ENCODE peak calls at places on chromosomes 16 and 17, in five cellular contexts. One of them, this sample, is unnamed.
A peak's percentile ranks its signal among the peaks of the same experiment; 100 is the strongest.

GRCh38 chr16:84911490-84912216 is 91.9 kb downstream of the CRISPLD2 start:
- DNase-seq in body of pancreas: no peak
- DNase-seq in endothelial cell of umbilical vein: no peak
- DNase-seq in tibial nerve: no peak
- DNase-seq in A549: no peak
- DNase-seq in this sample: no peak

GRCh38 chr16:86424413-86424812 is 85.9 kb upstream of the FOXF1 start:
- DNase-seq in body of pancreas: no peak
- DNase-seq in endothelial cell of umbilical vein: no peak
- DNase-seq in tibial nerve: no peak
- DNase-seq in A549: no peak
- DNase-seq in this sample: no peak

GRCh38 chr17:79023886-79024771 is at the start of gene C1QTNF1:
- DNase-seq in body of pancreas: peak; percentile 35
- DNase-seq in endothelial cell of umbilical vein: no peak
- DNase-seq in tibial nerve: peak; percentile 18
- DNase-seq in A549: peak; percentile 96
- DNase-seq in this sample: no peak

GRCh38 chr16:66693088-66693487 is 3.5 kb downstream of the CMTM4 start:
- DNase-seq in body of pancreas: no peak
- DNase-seq in endothelial cell of umbilical vein: no peak
- DNase-seq in tibial nerve: no peak
- DNase-seq in A549: no peak
- DNase-seq in this sample: no peak

GRCh38 chr17:17792551-17793377 is 44.0 kb downstream of the SREBF1 start:
- DNase-seq in body of pancreas: peak; percentile 51
- DNase-seq in endothelial cell of umbilical vein: peak; percentile 62
- DNase-seq in tibial nerve: no peak
- DNase-seq in A549: no peak
- DNase-seq in this sample: no peak

GRCh38 chr17:80666867-80667266 is 122.2 kb downstream of the RPTOR start:
- DNase-seq in body of pancreas: no peak
- DNase-seq in endothelial cell of umbilical vein: no peak
- DNase-seq in tibial nerve: no peak
- DNase-seq in A549: no peak
- DNase-seq in this sample: no peak

GRCh38 chr17:77107506-77108433 is 33.0 kb upstream of the SEC14L1 start:
- DNase-seq in body of pancreas: no peak
- DNase-seq in endothelial cell of umbilical vein: no peak
- DNase-seq in tibial nerve: no peak
- DNase-seq in A549: no peak
- DNase-seq in this sample: no peak

GRCh38 chr16:4574919-4575705 is 19.0 kb downstream of the C16orf96 start:
- DNase-seq in body of pancreas: peak; percentile 74
- DNase-seq in endothelial cell of umbilical vein: no peak
- DNase-seq in tibial nerve: no peak
- DNase-seq in A549: no peak
- DNase-seq in this sample: no peak

GRCh38 chr17:1229354-1229890 is 40.8 kb upstream of the BHLHA9 start:
- DNase-seq in body of pancreas: peak; percentile 65
- DNase-seq in endothelial cell of umbilical vein: no peak
- DNase-seq in tibial nerve: peak; percentile 47
- DNase-seq in A549: peak; percentile 78
- DNase-seq in this sample: peak; percentile 96

GRCh38 chr16:27532088-27532810 is 17.5 kb downstream of the GTF3C1 start:
- DNase-seq in body of pancreas: no peak
- DNase-seq in endothelial cell of umbilical vein: no peak
- DNase-seq in tibial nerve: no peak
- DNase-seq in A549: no peak
- DNase-seq in this sample: no peak

GRCh38 chr17:50807014-50807413 is 28.4 kb upstream of the WFIKKN2 start:
- DNase-seq in body of pancreas: no peak
- DNase-seq in endothelial cell of umbilical vein: no peak
- DNase-seq in tibial nerve: no peak
- DNase-seq in A549: no peak
- DNase-seq in this sample: no peak

GRCh38 chr17:3893003-3893719 is at the start of gene CAMKK1:
- DNase-seq in body of pancreas: peak; percentile 90
- DNase-seq in endothelial cell of umbilical vein: peak; percentile 83
- DNase-seq in tibial nerve: peak; percentile 70
- DNase-seq in A549: peak; percentile 98
- DNase-seq in this sample: peak; percentile 96

GRCh38 chr17:20066253-20066652 is 57.1 kb downstream of the SPECC1 start:
- DNase-seq in body of pancreas: peak; percentile 57
- DNase-seq in endothelial cell of umbilical vein: no peak
- DNase-seq in tibial nerve: peak; percentile 51
- DNase-seq in A549: peak; percentile 61
- DNase-seq in this sample: peak; percentile 48

GRCh38 chr16:19755268-19755667 is 37.2 kb downstream of the IQCK start:
- DNase-seq in body of pancreas: no peak
- DNase-seq in endothelial cell of umbilical vein: no peak
- DNase-seq in tibial nerve: no peak
- DNase-seq in A549: no peak
- DNase-seq in this sample: no peak

DNA sequence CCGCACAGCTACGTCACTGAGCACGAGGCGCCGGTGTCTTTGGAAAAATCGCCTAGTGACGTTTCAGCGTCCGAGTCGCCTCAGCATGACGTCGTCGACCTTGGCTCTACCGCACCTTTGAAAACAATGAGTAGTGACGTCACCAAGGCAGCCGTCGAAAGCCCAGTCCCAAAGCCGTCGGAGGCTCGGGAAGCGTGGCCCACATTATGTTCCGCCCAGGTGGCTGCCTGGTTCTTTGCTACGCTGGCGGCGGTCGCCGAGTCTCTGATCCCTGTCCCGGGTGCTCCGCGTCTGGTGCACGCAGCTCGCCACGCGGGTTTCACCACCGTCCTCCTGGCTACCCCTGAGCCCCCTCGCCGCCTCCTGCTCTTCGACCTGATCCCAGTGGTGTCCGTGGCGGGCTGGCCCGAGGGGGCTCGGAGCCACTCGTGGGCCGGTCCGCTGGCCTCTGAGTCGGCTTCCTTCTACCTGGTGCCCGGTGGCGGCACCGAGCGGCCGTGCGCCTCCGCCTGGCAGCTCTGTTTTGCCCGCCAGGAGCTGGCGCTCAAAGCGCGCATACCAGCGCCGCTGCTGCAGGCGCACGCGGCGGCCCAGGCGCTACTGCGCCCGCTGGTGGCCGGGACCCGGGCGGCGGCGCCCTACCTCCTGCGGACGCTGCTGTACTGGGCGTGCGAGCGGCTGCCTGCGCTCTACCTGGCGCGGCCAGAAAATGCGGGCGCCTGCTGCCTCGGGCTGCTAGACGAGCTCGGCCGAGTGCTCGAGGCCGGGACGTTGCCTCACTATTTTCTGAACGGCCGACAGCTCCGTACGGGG is 1.5 kb downstream of the TMEM102 start:
- DNase-seq in body of pancreas: peak; percentile 90
- DNase-seq in endothelial cell of umbilical vein: peak; percentile 81
- DNase-seq in tibial nerve: peak; percentile 38
- DNase-seq in A549: peak; percentile 87
- DNase-seq in this sample: peak; percentile 58
- TF ChIP-seq POLR2A in body of pancreas: peak; percentile 90
- TF ChIP-seq POLR2A in endothelial cell of umbilical vein: peak; percentile 27
- TF ChIP-seq POLR2A in tibial nerve: peak; percentile 23
- TF ChIP-seq POLR2A in A549: no peak
- TF ChIP-seq POLR2A in this sample: no peak

GRCh38 chr16:78075800-78076199 is 23.7 kb upstream of the WWOX start:
- DNase-seq in body of pancreas: no peak
- DNase-seq in endothelial cell of umbilical vein: no peak
- DNase-seq in tibial nerve: no peak
- DNase-seq in A549: no peak
- DNase-seq in this sample: no peak
- H3K4me3 ChIP-seq in body of pancreas: no peak overlapping the region
- H3K4me3 ChIP-seq in endothelial cell of umbilical vein: no peak overlapping the region
- H3K4me3 ChIP-seq in tibial nerve: no peak overlapping the region
- H3K4me3 ChIP-seq in A549: no peak overlapping the region
- H3K4me3 ChIP-seq in this sample: no peak overlapping the region

GRCh38 chr17:49362723-49363117 is 670 bp upstream of the ZNF652 start:
- DNase-seq in body of pancreas: peak; percentile 7
- DNase-seq in endothelial cell of umbilical vein: no peak
- DNase-seq in tibial nerve: no peak
- DNase-seq in A549: peak; percentile 28
- DNase-seq in this sample: no peak

GRCh38 chr17:49361902-49362722 is at the start of gene ZNF652:
- DNase-seq in body of pancreas: peak; percentile 98
- DNase-seq in endothelial cell of umbilical vein: peak; percentile 86
- DNase-seq in tibial nerve: peak; percentile 83
- DNase-seq in A549: peak; percentile 97
- DNase-seq in this sample: peak; percentile 86

GRCh38 chr17:49360796-49361128 is 1.3 kb downstream of the ZNF652 start:
- DNase-seq in body of pancreas: no peak
- DNase-seq in endothelial cell of umbilical vein: no peak
- DNase-seq in tibial nerve: no peak
- DNase-seq in A549: peak; percentile 60
- DNase-seq in this sample: peak; percentile 82

GRCh38 chr17:49359990-49360795 is 1.9 kb downstream of the ZNF652 start:
- DNase-seq in body of pancreas: no peak
- DNase-seq in endothelial cell of umbilical vein: peak; percentile 26
- DNase-seq in tibial nerve: no peak
- DNase-seq in A549: no peak
- DNase-seq in this sample: no peak

DNA sequence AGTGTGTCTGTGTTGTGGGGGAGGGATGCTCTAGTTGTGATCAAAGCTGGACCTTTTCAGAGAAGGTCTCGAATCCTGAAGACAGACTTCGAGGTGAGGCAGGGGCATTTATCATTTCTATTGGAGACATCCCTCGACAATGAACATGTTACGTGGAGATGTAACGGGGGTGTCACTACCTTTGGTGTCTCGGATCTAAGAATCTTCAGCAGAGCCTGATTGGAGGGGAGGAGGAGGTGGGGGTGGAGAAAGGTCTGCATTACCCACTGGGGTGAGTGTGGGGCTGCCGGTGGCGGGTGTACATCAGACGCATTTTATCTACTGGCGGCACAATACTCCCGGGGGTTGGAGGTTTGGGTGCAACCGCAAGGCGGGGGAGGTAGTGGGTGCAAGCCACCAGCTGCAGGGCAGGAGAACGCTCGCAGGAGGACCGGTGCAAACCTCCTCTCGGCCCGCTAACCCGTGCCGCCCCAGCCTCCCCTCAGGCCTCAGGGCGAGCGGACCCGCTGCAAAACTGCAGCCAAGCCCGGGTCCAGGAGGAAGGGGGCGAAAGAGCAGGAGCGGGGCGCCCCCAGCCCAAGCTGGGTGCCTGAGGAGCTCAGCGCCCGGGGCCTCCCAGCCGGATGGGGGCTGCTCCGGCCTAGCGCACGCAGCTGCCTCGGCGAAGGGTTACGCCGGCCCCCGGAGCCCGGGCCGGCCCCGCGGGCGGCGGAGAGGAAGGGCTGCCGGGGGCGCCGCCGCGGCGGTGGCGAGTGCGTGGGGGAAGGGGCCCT is 735 bp downstream of the ZNF652 start:
- DNase-seq in body of pancreas: peak; percentile 48
- DNase-seq in endothelial cell of umbilical vein: peak; percentile 67
- DNase-seq in tibial nerve: no peak
- DNase-seq in A549: peak; percentile 59
- DNase-seq in this sample: peak; percentile 87
- TF ChIP-seq POLR2A in body of pancreas: peak; percentile 36
- TF ChIP-seq POLR2A in endothelial cell of umbilical vein: no peak
- TF ChIP-seq POLR2A in tibial nerve: no peak
- TF ChIP-seq POLR2A in A549: peak; percentile 30
- TF ChIP-seq POLR2A in this sample: no peak

GRCh38 chr16:28985206-28985605 is 354 bp downstream of the LAT start:
- DNase-seq in body of pancreas: no peak
- DNase-seq in endothelial cell of umbilical vein: no peak
- DNase-seq in tibial nerve: no peak
- DNase-seq in A549: no peak
- DNase-seq in this sample: no peak

GRCh38 chr16:28984619-28985135 is at the start of gene LAT:
- DNase-seq in body of pancreas: peak; percentile 9
- DNase-seq in endothelial cell of umbilical vein: no peak
- DNase-seq in tibial nerve: no peak
- DNase-seq in A549: no peak
- DNase-seq in this sample: no peak

GRCh38 chr16:28982949-28983348 is 1.9 kb upstream of the LAT start:
- DNase-seq in body of pancreas: no peak
- DNase-seq in endothelial cell of umbilical vein: no peak
- DNase-seq in tibial nerve: no peak
- DNase-seq in A549: no peak
- DNase-seq in this sample: no peak

GRCh38 chr16:28983644-28984043 is 1.2 kb upstream of the LAT start:
- DNase-seq in body of pancreas: no peak
- DNase-seq in endothelial cell of umbilical vein: no peak
- DNase-seq in tibial nerve: no peak
- DNase-seq in A549: no peak
- DNase-seq in this sample: no peak

DNA sequence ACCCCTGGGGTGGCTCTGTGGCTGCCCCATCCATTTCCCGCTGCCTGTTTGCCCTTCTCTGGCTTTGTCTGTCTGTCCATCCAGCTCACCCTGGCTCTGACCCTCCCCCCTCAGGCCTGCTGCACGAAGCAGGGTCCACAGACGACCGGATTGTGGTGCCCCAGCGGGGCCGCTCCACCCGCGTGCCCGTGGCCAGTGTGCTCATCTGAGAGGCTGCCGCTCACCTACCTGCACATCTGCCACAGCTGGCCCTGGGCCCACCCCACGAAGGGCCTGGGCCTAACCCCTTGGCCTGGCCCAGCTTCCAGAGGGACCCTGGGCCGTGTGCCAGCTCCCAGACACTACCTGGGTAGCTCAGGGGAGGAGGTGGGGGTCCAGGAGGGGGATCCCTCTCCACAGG is 761 bp upstream of the LAT start:
- DNase-seq in body of pancreas: no peak
- DNase-seq in endothelial cell of umbilical vein: no peak
- DNase-seq in tibial nerve: no peak
- DNase-seq in A549: no peak
- DNase-seq in this sample: no peak
- H3K4me3 ChIP-seq in body of pancreas: no peak overlapping the region
- H3K4me3 ChIP-seq in endothelial cell of umbilical vein: no peak overlapping the region
- H3K4me3 ChIP-seq in tibial nerve: no peak overlapping the region
- H3K4me3 ChIP-seq in A549: no peak overlapping the region
- H3K4me3 ChIP-seq in this sample: no peak overlapping the region

This sample was measured in lower leg skin.